ENCODE peak calls at places on chromosomes 1 and 21, in six cellular contexts. T, V, J, M, W and N are unnamed samples.

GRCh38 chr1:15089244-15089992 is 64.1 kb upstream of the TMEM51 start:
- DNase-seq in T (peak; percentile 24), V (no peak), J (no peak), M (no peak), W (no peak), N (no peak)

GRCh38 chr1:224644553-224645154 is 28.5 kb downstream of the CNIH3 start:
- DNase-seq in T (peak; percentile 17), V (no peak), J (no peak), M (no peak), W (peak; percentile 55), N (no peak)

GRCh38 chr1:35539073-35539823 is 18.0 kb downstream of the KIAA0319L start:
- DNase-seq in T (no peak), V (peak; percentile 40), J (no peak), M (no peak), W (no peak), N (no peak)

GRCh38 chr1:39995973-39996393 is 41.0 kb downstream of the MFSD2A start:
- DNase-seq in T (no peak), V (peak; percentile 38), J (no peak), M (no peak), W (peak; percentile 47), N (no peak)

GRCh38 chr21:44949161-44950015 is 9.6 kb downstream of the SLX9 start:
- DNase-seq in T (peak; percentile 84), V (peak; percentile 88), J (peak; percentile 97), M (peak; percentile 82), W (peak; percentile 93), N (no peak)

GRCh38 chr1:36092798-36093185 is 4.1 kb downstream of the ADPRS start:
- DNase-seq in T (no peak), V (no peak), J (no peak), M (no peak), W (no peak), N (no peak)

GRCh38 chr1:205286335-205286950 is 35.1 kb downstream of the NUAK2 start:
- DNase-seq in T (no peak), V (peak; percentile 85), J (no peak), M (no peak), W (peak; percentile 58), N (no peak)

GRCh38 chr1:6695861-6696260 is 5.8 kb downstream of the DNAJC11 start:
- DNase-seq in T (no peak), V (no peak), J (no peak), M (no peak), W (no peak), N (no peak)

GRCh38 chr1:214548988-214549387 is 2.4 kb downstream of the PTPN14 start:
- DNase-seq in T (peak; percentile 31), V (no peak), J (no peak), M (peak; percentile 50), W (no peak), N (peak; percentile 80)

GRCh38 chr1:117570988-117571409 is 34.8 kb upstream of the TENT5C start:
- DNase-seq in T (peak; percentile 68), V (peak; percentile 54), J (peak; percentile 68), M (no peak), W (no peak), N (no peak)

GRCh38 chr1:9418851-9419250 is 120.4 kb upstream of the SLC25A33 start:
- DNase-seq in T (no peak), V (no peak), J (no peak), M (no peak), W (no peak), N (no peak)

GRCh38 chr1:108190001-108190634 is 10.0 kb downstream of the SLC25A24 start:
- DNase-seq in T (no peak), V (no peak), J (no peak), M (no peak), W (no peak), N (no peak)

GRCh38 chr21:26188422-26188821 is 17.9 kb upstream of the APP start:
- DNase-seq in T (no peak), V (no peak), J (no peak), M (no peak), W (no peak), N (no peak)

GRCh38 chr1:195981448-195982139 is 626.6 kb downstream of the KCNT2 start:
- DNase-seq in T (no peak), V (no peak), J (no peak), M (no peak), W (no peak), N (no peak)

GRCh38 chr1:2192031-2192995 is 2.3 kb downstream of the FAAP20 start:
- DNase-seq in T (no peak), V (no peak), J (no peak), M (no peak), W (no peak), N (no peak)

GRCh38 chr1:2188336-2188735 is 6.2 kb downstream of the FAAP20 start:
- DNase-seq in T (no peak), V (no peak), J (no peak), M (no peak), W (no peak), N (no peak)

GRCh38 chr1:2190491-2190976 is 4.0 kb downstream of the FAAP20 start:
- DNase-seq in T (no peak), V (no peak), J (no peak), M (no peak), W (no peak), N (no peak)

GRCh38 chr1:2187619-2188018 is 7.0 kb downstream of the FAAP20 start:
- DNase-seq in T (no peak), V (no peak), J (no peak), M (no peak), W (no peak), N (no peak)

DNA sequence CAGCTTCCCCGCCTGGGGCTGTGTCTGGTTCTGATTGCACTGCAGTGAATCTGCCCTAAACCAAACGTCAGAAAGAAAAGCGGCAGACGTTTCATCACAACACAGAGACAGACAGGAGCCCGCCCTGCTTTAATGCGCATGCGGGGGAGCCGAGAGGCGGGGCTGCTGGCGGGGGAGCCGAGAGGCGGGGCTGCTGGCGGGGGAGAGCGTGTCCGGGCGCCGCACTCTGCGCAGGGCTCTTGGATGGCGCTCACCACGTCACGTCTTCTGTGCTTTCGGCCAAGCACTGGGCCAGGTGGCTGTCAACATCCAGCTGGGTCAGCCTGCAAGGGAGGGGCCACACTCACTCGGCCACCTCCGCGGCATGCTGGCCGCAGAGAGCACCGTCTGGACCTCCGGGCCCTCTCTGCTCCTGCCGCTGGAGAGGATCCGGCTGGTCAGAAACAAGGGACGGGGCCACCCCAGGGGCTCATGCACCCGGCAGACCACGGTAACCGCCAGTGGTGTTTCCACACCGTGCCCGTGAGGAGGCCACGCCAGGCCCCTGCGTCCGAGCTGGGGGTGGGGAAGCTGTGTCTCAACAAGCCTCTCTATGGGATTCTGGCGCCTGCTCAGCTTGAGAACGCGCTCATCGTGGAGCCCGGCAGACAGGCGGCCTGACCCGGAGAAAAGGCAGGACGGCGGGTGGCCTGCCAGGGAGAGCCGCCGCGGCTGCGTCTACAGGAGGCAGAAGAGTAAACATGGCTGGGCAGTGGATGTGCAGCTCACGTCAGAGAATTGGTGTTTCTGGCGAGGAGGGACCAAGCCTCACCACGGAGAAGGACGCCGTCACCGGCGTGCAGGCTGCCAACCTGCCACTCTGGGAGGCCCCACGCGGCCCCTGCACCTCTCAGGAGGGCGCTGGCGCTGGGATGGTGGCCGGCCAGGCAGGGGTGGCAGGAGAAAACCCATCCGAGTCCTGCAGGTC is 4.8 kb downstream of the FAAP20 start:
- DNase-seq in T (peak; percentile 97), V (peak; percentile 86), J (peak; percentile 99), M (peak; percentile 96), W (no peak), N (peak; percentile 98)
- TF ChIP-seq POLR2A in T (peak; percentile 95), V (peak; percentile 62), J (no peak), M (peak; percentile 94), W (no peak), N (peak; percentile 82)

GRCh38 chr1:31410871-31411270 is 2.1 kb upstream of the SERINC2 start:
- DNase-seq in T (no peak), V (no peak), J (no peak), M (no peak), W (no peak), N (no peak)

GRCh38 chr1:31408788-31409318 is 4.2 kb upstream of the SERINC2 start:
- DNase-seq in T (no peak), V (no peak), J (no peak), M (no peak), W (no peak), N (no peak)

GRCh38 chr1:31412732-31413404 is at the start of gene SERINC2:
- DNase-seq in T (peak; percentile 39), V (no peak), J (no peak), M (no peak), W (peak; percentile 73), N (no peak)

GRCh38 chr1:31412205-31412604 is 808 bp upstream of the SERINC2 start:
- DNase-seq in T (no peak), V (no peak), J (no peak), M (no peak), W (no peak), N (no peak)

GRCh38 chr1:31409946-31410858 is 2.8 kb upstream of the SERINC2 start:
- DNase-seq in T (no peak), V (no peak), J (no peak), M (no peak), W (no peak), N (no peak)
- TF ChIP-seq POLR2A in T (no peak), V (no peak), J (no peak), M (no peak), W (no peak), N (no peak)

GRCh38 chr1:167644551-167644950 is 14.5 kb downstream of the RCSD1 start:
- DNase-seq in T (no peak), V (no peak), J (peak; percentile 17), M (no peak), W (no peak), N (no peak)

GRCh38 chr1:167648252-167648849 is 18.3 kb downstream of the RCSD1 start:
- DNase-seq in T (no peak), V (no peak), J (peak; percentile 82), M (no peak), W (no peak), N (no peak)

GRCh38 chr1:167643471-167643870 is 13.4 kb downstream of the RCSD1 start:
- DNase-seq in T (no peak), V (no peak), J (peak; percentile 4), M (no peak), W (no peak), N (no peak)

GRCh38 chr1:167645161-167645560 is 15.1 kb downstream of the RCSD1 start:
- DNase-seq in T (no peak), V (no peak), J (no peak), M (no peak), W (no peak), N (no peak)

GRCh38 chr1:167645625-167646410 is 15.8 kb downstream of the RCSD1 start:
- DNase-seq in T (no peak), V (no peak), J (peak; percentile 59), M (no peak), W (no peak), N (no peak)
- TF ChIP-seq POLR2A in T (no peak), V (no peak), J (no peak), M (no peak), W (peak; percentile 38), N (no peak)

GRCh38 chr21:37460196-37460595 is 93.6 kb downstream of the DYRK1A start:
- DNase-seq in T (no peak), V (no peak), J (no peak), M (no peak), W (no peak), N (no peak)

GRCh38 chr21:37459575-37459974 is 93.0 kb downstream of the DYRK1A start:
- DNase-seq in T (no peak), V (no peak), J (no peak), M (no peak), W (no peak), N (no peak)

GRCh38 chr21:37461494-37461893 is 94.9 kb downstream of the DYRK1A start:
- DNase-seq in T (no peak), V (no peak), J (no peak), M (no peak), W (no peak), N (no peak)

GRCh38 chr21:37462087-37462861 is 95.7 kb downstream of the DYRK1A start:
- DNase-seq in T (no peak), V (no peak), J (no peak), M (no peak), W (no peak), N (no peak)

GRCh38 chr21:37463083-37463780 is 96.7 kb downstream of the DYRK1A start:
- DNase-seq in T (no peak), V (no peak), J (no peak), M (no peak), W (no peak), N (no peak)
- TF ChIP-seq POLR2A in T (no peak), V (no peak), J (no peak), M (no peak), W (no peak), N (no peak)